ENCODE peak calls at places on chromosomes 4 and X, in six cellular contexts. One of them, this sample, is unnamed.

GRCh38 chr4:2831611-2832308 is 11.9 kb upstream of the ADD1 start:
- DNase-seq in left lung: peak; percentile 31
- DNase-seq in HL-60: no peak
- DNase-seq in dorsolateral prefrontal cortex: no peak
- DNase-seq in lung: no peak
- DNase-seq in astrocyte: no peak
- DNase-seq in this sample: no peak

GRCh38 chrX:71909956-71910355 is 689 bp upstream of the NHSL2 start:
- DNase-seq in left lung: no peak
- DNase-seq in HL-60: no peak
- DNase-seq in dorsolateral prefrontal cortex: no peak
- DNase-seq in lung: no peak
- DNase-seq in astrocyte: no peak
- DNase-seq in this sample: no peak

GRCh38 chr4:24470681-24471622 is 113.4 kb downstream of the DHX15 start:
- DNase-seq in left lung: peak; percentile 46
- DNase-seq in HL-60: peak; percentile 12
- DNase-seq in dorsolateral prefrontal cortex: peak; percentile 13
- DNase-seq in lung: no peak
- DNase-seq in astrocyte: peak; percentile 61
- DNase-seq in this sample: peak; percentile 45

GRCh38 chrX:97616883-97617510 is 733.3 kb downstream of the RPA4 start:
- DNase-seq in left lung: no peak
- DNase-seq in HL-60: no peak
- DNase-seq in dorsolateral prefrontal cortex: no peak
- DNase-seq in lung: no peak
- DNase-seq in astrocyte: peak; percentile 58
- DNase-seq in this sample: peak; percentile 72

GRCh38 chrX:44484607-44485146 is 58.0 kb downstream of the FUNDC1 start:
- DNase-seq in left lung: no peak
- DNase-seq in HL-60: no peak
- DNase-seq in dorsolateral prefrontal cortex: no peak
- DNase-seq in lung: no peak
- DNase-seq in astrocyte: no peak
- DNase-seq in this sample: no peak

GRCh38 chr4:148442830-148443549 is 776 bp upstream of the NR3C2 start:
- DNase-seq in left lung: no peak
- DNase-seq in HL-60: no peak
- DNase-seq in dorsolateral prefrontal cortex: no peak
- DNase-seq in lung: no peak
- DNase-seq in astrocyte: no peak
- DNase-seq in this sample: no peak

GRCh38 chr4:581753-582361 is 5.8 kb upstream of the TMEM271 start:
- DNase-seq in left lung: no peak
- DNase-seq in HL-60: no peak
- DNase-seq in dorsolateral prefrontal cortex: no peak
- DNase-seq in lung: no peak
- DNase-seq in astrocyte: no peak
- DNase-seq in this sample: no peak

GRCh38 chrX:31436424-31436823 is 364.6 kb upstream of the FTHL17 start:
- DNase-seq in left lung: no peak
- DNase-seq in HL-60: no peak
- DNase-seq in dorsolateral prefrontal cortex: no peak
- DNase-seq in lung: no peak
- DNase-seq in astrocyte: no peak
- DNase-seq in this sample: no peak

GRCh38 chrX:117768861-117769604 is 347.6 kb downstream of the KLHL13 start:
- DNase-seq in left lung: no peak
- DNase-seq in HL-60: no peak
- DNase-seq in dorsolateral prefrontal cortex: no peak
- DNase-seq in lung: no peak
- DNase-seq in astrocyte: no peak
- DNase-seq in this sample: no peak

GRCh38 chrX:12007881-12008280 is 130.4 kb upstream of the FRMPD4 start:
- DNase-seq in left lung: no peak
- DNase-seq in HL-60: no peak
- DNase-seq in dorsolateral prefrontal cortex: no peak
- DNase-seq in lung: no peak
- DNase-seq in astrocyte: peak; percentile 89
- DNase-seq in this sample: peak; percentile 76

GRCh38 chr4:53775381-53775780 is 184.1 kb upstream of the LNX1 start:
- DNase-seq in left lung: no peak
- DNase-seq in HL-60: no peak
- DNase-seq in dorsolateral prefrontal cortex: no peak
- DNase-seq in lung: no peak
- DNase-seq in astrocyte: peak; percentile 63
- DNase-seq in this sample: no peak

GRCh38 chrX:10208953-10209352 is 52.2 kb downstream of the CLCN4 start:
- DNase-seq in left lung: no peak
- DNase-seq in HL-60: no peak
- DNase-seq in dorsolateral prefrontal cortex: no peak
- DNase-seq in lung: no peak
- DNase-seq in astrocyte: no peak
- DNase-seq in this sample: no peak

GRCh38 chr4:4480205-4480604 is 61.6 kb downstream of the STX18 start:
- DNase-seq in left lung: no peak
- DNase-seq in HL-60: no peak
- DNase-seq in dorsolateral prefrontal cortex: no peak
- DNase-seq in lung: no peak
- DNase-seq in astrocyte: no peak
- DNase-seq in this sample: no peak

GRCh38 chr4:48360966-48361470 is 19.7 kb downstream of the SLAIN2 start:
- DNase-seq in left lung: no peak
- DNase-seq in HL-60: no peak
- DNase-seq in dorsolateral prefrontal cortex: no peak
- DNase-seq in lung: no peak
- DNase-seq in astrocyte: peak; percentile 56
- DNase-seq in this sample: no peak

GRCh38 chrX:50111762-50112161 is 89.0 kb downstream of the AKAP4 start:
- DNase-seq in left lung: peak; percentile 42
- DNase-seq in HL-60: no peak
- DNase-seq in dorsolateral prefrontal cortex: no peak
- DNase-seq in lung: peak; percentile 31
- DNase-seq in astrocyte: no peak
- DNase-seq in this sample: no peak

GRCh38 chr4:143438710-143439109 is 74.8 kb upstream of the SMARCA5 start:
- DNase-seq in left lung: no peak
- DNase-seq in HL-60: no peak
- DNase-seq in dorsolateral prefrontal cortex: no peak
- DNase-seq in lung: no peak
- DNase-seq in astrocyte: no peak
- DNase-seq in this sample: no peak

GRCh38 chrX:108310511-108310910 is 127.7 kb downstream of the COL4A6 start:
- DNase-seq in left lung: no peak
- DNase-seq in HL-60: no peak
- DNase-seq in dorsolateral prefrontal cortex: no peak
- DNase-seq in lung: no peak
- DNase-seq in astrocyte: peak; percentile 3
- DNase-seq in this sample: no peak

GRCh38 chr4:137043184-137043583 is 489.1 kb downstream of the PCDH18 start:
- DNase-seq in left lung: no peak
- DNase-seq in HL-60: no peak
- DNase-seq in dorsolateral prefrontal cortex: no peak
- DNase-seq in lung: no peak
- DNase-seq in astrocyte: no peak
- DNase-seq in this sample: no peak

GRCh38 chrX:17440836-17441235 is 65.8 kb downstream of the NHS start:
- DNase-seq in left lung: no peak
- DNase-seq in HL-60: no peak
- DNase-seq in dorsolateral prefrontal cortex: no peak
- DNase-seq in lung: no peak
- DNase-seq in astrocyte: no peak
- DNase-seq in this sample: no peak
- TF ChIP-seq CTCF in left lung: no peak
- TF ChIP-seq CTCF in HL-60: no peak
- TF ChIP-seq CTCF in dorsolateral prefrontal cortex: no peak
- TF ChIP-seq CTCF in lung: no peak
- TF ChIP-seq CTCF in astrocyte: no peak
- TF ChIP-seq CTCF in this sample: no peak

GRCh38 chrX:68307767-68308166 is 125.5 kb downstream of the OPHN1 start:
- DNase-seq in left lung: no peak
- DNase-seq in HL-60: no peak
- DNase-seq in dorsolateral prefrontal cortex: no peak
- DNase-seq in lung: no peak
- DNase-seq in astrocyte: peak; percentile 85
- DNase-seq in this sample: peak; percentile 33
- H3K27ac ChIP-seq in left lung: no peak overlapping the region
- H3K27ac ChIP-seq in HL-60: no peak overlapping the region
- H3K27ac ChIP-seq in dorsolateral prefrontal cortex: no peak overlapping the region
- H3K27ac ChIP-seq in lung: no peak overlapping the region
- H3K27ac ChIP-seq in astrocyte: peak overlapping the region; percentile 25
- H3K27ac ChIP-seq in this sample: no peak overlapping the region

DNA sequence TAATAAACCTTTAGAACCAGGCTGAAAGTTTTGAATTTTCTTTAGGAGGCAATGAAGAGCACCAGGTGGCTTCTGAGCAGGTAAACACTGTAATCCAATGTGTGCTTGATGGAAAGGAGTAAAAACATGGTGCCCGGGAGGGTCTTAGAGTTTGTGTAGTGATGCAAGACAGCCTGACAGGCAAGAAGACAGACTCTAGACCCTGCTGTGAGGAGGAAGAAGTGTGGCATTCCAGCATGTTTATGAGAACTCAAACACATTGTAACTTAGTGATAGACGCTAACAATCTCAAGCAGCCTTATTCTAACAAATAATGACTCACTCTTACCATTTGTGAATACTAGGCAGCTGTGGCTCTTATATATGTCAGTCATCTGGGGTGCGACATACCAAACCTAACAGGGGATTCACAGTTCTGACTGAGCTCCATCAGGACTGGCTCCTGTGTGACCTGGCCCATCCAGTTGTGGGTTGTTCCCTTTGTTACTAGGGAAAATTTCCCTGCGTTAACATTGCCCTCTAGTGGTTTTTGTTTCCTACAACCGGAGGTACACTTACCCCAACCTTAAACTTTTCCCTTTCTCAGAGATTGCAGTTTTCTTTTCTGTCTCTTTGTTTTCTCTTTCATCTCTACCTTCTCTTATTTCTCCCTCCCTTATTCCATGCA is 53.8 kb downstream of the VSIG4 start:
- DNase-seq in left lung: peak; percentile 45
- DNase-seq in HL-60: peak; percentile 89
- DNase-seq in dorsolateral prefrontal cortex: no peak
- DNase-seq in lung: peak; percentile 38
- DNase-seq in astrocyte: peak; percentile 7
- DNase-seq in this sample: peak; percentile 31
- TF ChIP-seq CTCF in left lung: peak; percentile 57
- TF ChIP-seq CTCF in HL-60: peak; percentile 13
- TF ChIP-seq CTCF in dorsolateral prefrontal cortex: peak; percentile 54
- TF ChIP-seq CTCF in lung: peak; percentile 31
- TF ChIP-seq CTCF in astrocyte: peak; percentile 42
- TF ChIP-seq CTCF in this sample: peak; percentile 53

DNA sequence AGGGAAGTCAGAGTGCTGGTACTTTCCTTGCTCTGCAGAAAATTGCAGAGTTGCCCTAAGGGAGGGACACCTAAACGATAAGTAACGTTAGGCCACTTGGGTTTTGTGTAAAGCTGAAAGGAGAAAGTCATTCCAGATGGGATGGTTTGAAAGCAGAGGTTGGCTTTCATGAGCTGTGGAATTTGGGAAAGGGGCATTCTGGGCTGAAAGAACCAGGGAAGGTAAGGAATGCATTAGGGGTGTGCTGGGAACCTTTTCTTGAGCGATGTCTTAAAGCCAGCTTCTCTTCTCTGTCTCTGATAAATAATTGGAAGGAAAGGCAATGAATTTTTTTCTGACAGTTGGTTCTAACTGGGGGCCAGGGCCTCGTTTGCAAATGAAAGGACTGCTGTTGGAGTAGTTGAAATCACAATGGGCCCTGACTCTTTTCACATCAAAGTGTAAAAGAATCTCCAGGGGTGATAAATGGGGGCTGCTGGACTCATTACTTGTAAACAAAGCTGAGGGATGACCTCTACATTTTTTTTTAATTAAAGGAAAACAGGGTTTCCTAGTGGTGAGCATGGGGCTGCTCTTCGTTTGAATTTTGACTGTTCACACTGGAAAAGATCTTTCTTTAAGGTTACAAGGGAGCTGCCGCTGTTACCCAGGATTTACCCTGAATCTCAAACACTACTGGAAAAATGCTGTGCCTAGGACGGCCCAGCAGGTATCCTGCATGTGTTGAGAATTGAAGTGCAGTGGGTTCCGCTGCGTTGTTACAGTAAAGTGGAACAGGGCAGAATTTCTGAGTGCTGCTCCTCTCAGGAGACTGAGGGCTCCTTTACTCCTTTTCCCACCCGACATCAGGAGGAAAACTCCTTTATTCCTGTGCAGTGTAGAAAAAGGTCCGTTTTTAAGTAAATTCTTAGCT is 25.0 kb downstream of the AFF1 start:
- DNase-seq in left lung: no peak
- DNase-seq in HL-60: no peak
- DNase-seq in dorsolateral prefrontal cortex: no peak
- DNase-seq in lung: no peak
- DNase-seq in astrocyte: no peak
- DNase-seq in this sample: no peak
- H3K27ac ChIP-seq in left lung: peak overlapping the region; percentile 55
- H3K27ac ChIP-seq in HL-60: peak overlapping the region; percentile 85
- H3K27ac ChIP-seq in dorsolateral prefrontal cortex: no peak overlapping the region
- H3K27ac ChIP-seq in lung: no peak overlapping the region
- H3K27ac ChIP-seq in astrocyte: no peak overlapping the region
- H3K27ac ChIP-seq in this sample: no peak overlapping the region

GRCh38 chr4:73914071-73914470 is 44.9 kb downstream of the CXCL1 start:
- DNase-seq in left lung: no peak
- DNase-seq in HL-60: no peak
- DNase-seq in dorsolateral prefrontal cortex: no peak
- DNase-seq in lung: no peak
- DNase-seq in astrocyte: no peak
- DNase-seq in this sample: no peak
- TF ChIP-seq CTCF in left lung: no peak
- TF ChIP-seq CTCF in HL-60: no peak
- TF ChIP-seq CTCF in dorsolateral prefrontal cortex: no peak
- TF ChIP-seq CTCF in lung: no peak
- TF ChIP-seq CTCF in astrocyte: no peak
- TF ChIP-seq CTCF in this sample: no peak

GRCh38 chr4:112894480-112894879 is 155.0 kb upstream of the ANK2 start:
- DNase-seq in left lung: no peak
- DNase-seq in HL-60: no peak
- DNase-seq in dorsolateral prefrontal cortex: no peak
- DNase-seq in lung: no peak
- DNase-seq in astrocyte: no peak
- DNase-seq in this sample: no peak
- H3K27ac ChIP-seq in left lung: no peak overlapping the region
- H3K27ac ChIP-seq in HL-60: no peak overlapping the region
- H3K27ac ChIP-seq in dorsolateral prefrontal cortex: peak overlapping the region; percentile 81
- H3K27ac ChIP-seq in lung: no peak overlapping the region
- H3K27ac ChIP-seq in astrocyte: no peak overlapping the region
- H3K27ac ChIP-seq in this sample: no peak overlapping the region

GRCh38 chr4:92047209-92047877 is 256.4 kb upstream of the GRID2 start:
- DNase-seq in left lung: no peak
- DNase-seq in HL-60: no peak
- DNase-seq in dorsolateral prefrontal cortex: no peak
- DNase-seq in lung: no peak
- DNase-seq in astrocyte: peak; percentile 46
- DNase-seq in this sample: no peak
- TF ChIP-seq CTCF in left lung: no peak
- TF ChIP-seq CTCF in HL-60: no peak
- TF ChIP-seq CTCF in dorsolateral prefrontal cortex: no peak
- TF ChIP-seq CTCF in lung: no peak
- TF ChIP-seq CTCF in astrocyte: no peak
- TF ChIP-seq CTCF in this sample: peak; percentile 32